ENCODE peak calls at places on chromosome 1, in five cellular contexts. I, W, U, H and Q are unnamed samples. For H3K4me1 and H3K36me3, the result is how much of the 10 kb centered on the place peaks cover.

GRCh38 chr1:209790286-209791193 is 6.2 kb upstream of the C1orf74 start:
- DNase-seq in U (peak), I (no peak), H (no peak), W (no peak), Q (no peak)

GRCh38 chr1:25657786-25658760 is 41.5 kb downstream of the MAN1C1 start:
- DNase-seq in H (no peak), W (no peak), I (no peak), U (no peak), Q (no peak)

GRCh38 chr1:6168947-6169586 is 11.1 kb downstream of the CHD5 start:
- DNase-seq in U (no peak), W (no peak), I (no peak), H (no peak), Q (no peak)

GRCh38 chr1:205577874-205578658 is 53.7 kb downstream of the ELK4 start:
- DNase-seq in U (peak), H (no peak), W (no peak), I (no peak), Q (no peak)

GRCh38 chr1:177181631-177182291 is 11.0 kb downstream of the BRINP2 start:
- DNase-seq in W (no peak), U (peak), H (peak), I (peak), Q (peak)

GRCh38 chr1:174040387-174040786 is 18.2 kb upstream of the RC3H1 start:
- DNase-seq in U (no peak), I (no peak), H (no peak), W (no peak), Q (no peak)

GRCh38 chr1:200525167-200526123 is 95.1 kb downstream of the KIF14 start:
- DNase-seq in I (no peak), H (no peak), U (no peak), W (no peak), Q (no peak)

GRCh38 chr1:186670279-186670964 is 9.8 kb downstream of the PTGS2 start:
- DNase-seq in H (no peak), I (no peak), U (no peak), W (no peak), Q (no peak)

GRCh38 chr1:180927841-180928240 is 15.1 kb downstream of the KIAA1614 start:
- DNase-seq in H (no peak), W (no peak), U (no peak), I (no peak), Q (no peak)

GRCh38 chr1:100037665-100038400 is 68.0 kb downstream of the SLC35A3 start:
- DNase-seq in H (peak), W (peak), I (peak), U (peak), Q (peak)

GRCh38 chr1:16720403-16721223 is 19.7 kb upstream of the RNU1-4 start:
- DNase-seq in W (no peak), U (peak), H (peak), I (peak), Q (peak)

GRCh38 chr1:53266038-53266437 is 27.7 kb upstream of the MAGOH start:
- DNase-seq in H (peak), U (no peak), W (no peak), I (no peak), Q (no peak)

GRCh38 chr1:67766117-67766978 is 66.9 kb downstream of the GNG12 start:
- DNase-seq in H (peak), U (no peak), I (no peak), W (no peak), Q (no peak)

GRCh38 chr1:194372266-194372665 is 1185.9 kb upstream of the B3GALT2 start:
- DNase-seq in H (no peak), I (no peak), U (no peak), W (no peak), Q (no peak)

GRCh38 chr1:224675589-224675988 is 59.5 kb downstream of the CNIH3 start:
- DNase-seq in I (no peak), W (no peak), H (no peak), U (no peak), Q (no peak)

GRCh38 chr1:246755419-246755818 is 31.2 kb downstream of the SCCPDH start:
- DNase-seq in H (no peak), I (no peak), U (no peak), W (no peak), Q (no peak)

GRCh38 chr1:100323428-100324106 is 28.7 kb upstream of the CDC14A start:
- DNase-seq in W (no peak), U (no peak), H (no peak), I (no peak), Q (no peak)

GRCh38 chr1:206939841-206940587 is 6.3 kb downstream of the PIGR start:
- DNase-seq in U (peak), H (no peak), I (no peak), W (no peak), Q (no peak)

GRCh38 chr1:7153464-7153863 is 368.2 kb downstream of the CAMTA1 start:
- DNase-seq in W (no peak), I (no peak), U (no peak), H (no peak), Q (no peak)

GRCh38 chr1:10691075-10691739 is 105.2 kb downstream of the CASZ1 start:
- DNase-seq in U (no peak), H (no peak), W (no peak), I (no peak), Q (no peak)
- H3K4me1 ChIP-seq in U (half or more), H (under half), W (under half), I (half or more), Q (half or more)

GRCh38 chr1:12315126-12315525 is 85.3 kb downstream of the VPS13D start:
- DNase-seq in U (no peak), H (no peak), W (no peak), I (no peak), Q (no peak)

GRCh38 chr1:12324423-12324822 is 94.6 kb downstream of the VPS13D start:
- DNase-seq in U (no peak), H (no peak), W (no peak), I (no peak), Q (no peak)

GRCh38 chr1:12316331-12316730 is 86.5 kb downstream of the VPS13D start:
- DNase-seq in H (no peak), U (no peak), W (no peak), I (no peak), Q (no peak)

DNA sequence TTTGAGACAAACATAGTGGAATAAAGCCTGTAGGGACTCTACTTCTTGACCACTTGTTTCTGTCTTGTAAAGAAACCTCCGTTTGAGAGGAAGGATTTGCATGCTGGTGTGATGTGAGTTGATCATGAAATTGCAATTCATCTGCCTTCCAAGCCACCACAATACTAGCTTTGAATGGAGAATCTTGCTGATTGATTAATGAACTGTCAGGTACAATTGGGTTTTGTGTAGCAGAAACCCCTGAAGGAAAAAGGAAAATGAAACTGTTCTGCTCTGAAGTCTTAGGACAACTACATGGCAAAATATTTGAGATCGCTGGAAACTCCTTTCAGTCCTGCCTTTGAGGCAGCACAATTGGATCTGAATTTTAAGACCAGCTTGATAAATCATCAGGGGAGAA is 90.7 kb downstream of the VPS13D start:
- DNase-seq in I (no peak), W (no peak), U (no peak), H (no peak), Q (no peak)
- H3K36me3 ChIP-seq in I (half or more), W (under half), U (under half), H (under half), Q (half or more)

GRCh38 chr1:169694304-169694703 is 17.1 kb downstream of the SELL start:
- DNase-seq in U (no peak), I (no peak), H (no peak), W (no peak), Q (no peak)

GRCh38 chr1:169692766-169693460 is 18.5 kb downstream of the SELL start:
- DNase-seq in I (no peak), H (no peak), U (no peak), W (no peak), Q (no peak)

GRCh38 chr1:169683661-169684060 is 27.8 kb downstream of the SELL start:
- DNase-seq in I (no peak), H (no peak), W (no peak), U (no peak), Q (no peak)

GRCh38 chr1:169690489-169690888 is 20.9 kb downstream of the SELL start:
- DNase-seq in I (no peak), U (no peak), W (no peak), H (no peak), Q (no peak)

DNA sequence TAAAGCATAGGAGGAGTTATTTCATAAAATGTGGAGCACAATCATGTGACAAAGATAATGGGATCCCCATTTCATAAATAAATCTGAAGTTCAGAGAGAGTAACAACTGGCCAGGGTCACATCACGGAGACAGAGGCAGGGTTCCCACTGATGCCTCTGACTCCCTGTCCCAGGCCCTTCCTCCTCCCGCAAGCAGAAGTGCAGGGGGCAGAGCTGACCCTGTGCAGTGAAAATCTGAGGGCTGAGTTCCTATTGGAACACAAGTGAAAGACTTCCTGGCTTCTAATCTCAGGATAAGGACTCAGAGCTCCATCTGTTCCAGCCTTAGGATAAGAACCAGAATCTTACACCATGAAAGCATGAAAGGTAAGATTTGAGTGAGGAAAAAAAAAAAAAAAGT is 22.0 kb downstream of the SELL start:
- DNase-seq in I (no peak), W (no peak), U (no peak), H (peak), Q (no peak)
- H3K27ac ChIP-seq in I (no peak), W (no peak), U (no peak), H (no peak), Q (peak)

DNA sequence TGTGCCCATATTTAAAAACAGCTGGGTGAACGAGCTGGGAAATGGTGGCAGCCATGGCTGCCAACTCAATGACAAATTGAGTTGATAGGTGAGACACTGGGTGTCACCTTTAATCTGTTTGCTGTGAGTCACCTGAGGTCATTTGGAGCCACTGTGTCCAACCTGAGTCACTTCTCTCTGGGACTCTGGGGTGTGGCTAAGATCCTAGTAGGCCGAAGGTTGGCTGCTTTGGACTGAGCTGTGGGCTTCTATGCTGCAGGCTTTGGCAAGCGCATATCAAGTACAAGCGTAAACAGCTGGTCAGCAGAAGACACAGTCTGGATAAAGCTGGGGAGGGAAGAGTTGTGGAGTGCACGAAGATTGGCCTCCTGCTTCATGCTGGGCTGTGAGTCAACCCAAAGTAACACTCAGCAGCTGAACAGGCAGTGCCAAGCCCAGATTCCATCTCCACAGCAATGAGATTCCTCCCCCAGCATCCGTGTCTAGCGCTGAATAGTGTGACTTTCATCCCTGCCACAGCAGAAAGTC is 24.0 kb downstream of the TEX35 start:
- DNase-seq in U (peak), I (peak), W (no peak), H (no peak), Q (peak)
- H3K4me1 ChIP-seq in U (under half), I (under half), W (under half), H (under half), Q (under half)

GRCh38 chr1:94908965-94909364 is 17.9 kb downstream of the CNN3 start:
- DNase-seq in W (no peak), I (no peak), H (no peak), U (no peak), Q (no peak)

GRCh38 chr1:94908190-94908589 is 18.7 kb downstream of the CNN3 start:
- DNase-seq in W (no peak), I (no peak), H (no peak), U (no peak), Q (no peak)

GRCh38 chr1:94912263-94912986 is 14.5 kb downstream of the CNN3 start:
- DNase-seq in W (no peak), H (no peak), I (no peak), U (no peak), Q (no peak)

GRCh38 chr1:94907161-94907560 is 19.7 kb downstream of the CNN3 start:
- DNase-seq in I (no peak), U (no peak), W (no peak), H (no peak), Q (no peak)

DNA sequence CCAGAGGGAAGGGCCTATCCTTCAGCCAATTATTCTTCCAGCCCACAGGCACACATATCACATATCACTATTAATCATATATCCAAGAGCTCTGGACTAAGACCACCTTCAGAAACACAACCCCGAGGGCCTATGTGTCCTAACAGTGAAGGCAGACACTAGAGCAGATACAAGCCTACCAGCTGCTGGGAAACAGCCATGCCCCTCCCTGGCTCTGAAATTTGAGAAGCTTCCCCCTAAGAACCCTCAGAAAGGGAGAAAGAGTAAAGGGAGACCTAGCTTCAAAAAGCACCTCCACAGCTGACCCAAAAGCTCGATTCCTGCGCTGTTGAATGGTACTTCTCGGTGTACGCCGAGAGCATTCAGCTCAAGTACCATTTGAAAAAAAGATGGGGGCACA is 17.4 kb downstream of the CNN3 start:
- DNase-seq in I (no peak), H (peak), U (no peak), W (no peak), Q (no peak)
- H3K36me3 ChIP-seq in I (under half), H (under half), U (under half), W (under half), Q (under half)